ENCODE peak calls at places on chromosomes 1 and 21, in six cellular contexts. T, U, N, Z, H and C are unnamed samples.

GRCh38 chr1:93715529-93716126 is 34.0 kb upstream of the BCAR3 start:
- DNase-seq in H (no peak), T (no peak), U (no peak), N (no peak), Z (no peak), C (no peak)

GRCh38 chr1:175845371-175845770 is 102.0 kb upstream of the TNR start:
- DNase-seq in T (no peak), N (no peak), Z (no peak), H (no peak), U (no peak), C (no peak)

GRCh38 chr1:87402192-87403046 is 73.7 kb downstream of the LMO4 start:
- DNase-seq in Z (no peak), N (peak; percentile 40), T (no peak), H (no peak), U (no peak), C (no peak)

GRCh38 chr1:176801553-176802020 is 338.6 kb downstream of the PAPPA2 start:
- DNase-seq in U (no peak), H (no peak), N (no peak), T (no peak), Z (no peak), C (no peak)

GRCh38 chr1:196698993-196699392 is 47.1 kb downstream of the CFH start:
- DNase-seq in Z (no peak), T (no peak), H (no peak), N (no peak), U (no peak), C (no peak)

GRCh38 chr1:164756741-164757140 is 197.8 kb downstream of the PBX1 start:
- DNase-seq in H (no peak), U (no peak), N (no peak), T (no peak), Z (no peak), C (no peak)

GRCh38 chr1:93804412-93804811 is 74.6 kb downstream of the DNTTIP2 start:
- DNase-seq in N (peak; percentile 83), H (no peak), T (no peak), Z (no peak), U (no peak), C (no peak)

GRCh38 chr1:86687595-86687994 is 16.8 kb upstream of the SH3GLB1 start:
- DNase-seq in T (no peak), H (no peak), N (no peak), Z (no peak), U (no peak), C (no peak)

GRCh38 chr1:39635205-39635870 is 4.1 kb downstream of the HEYL start:
- DNase-seq in N (no peak), U (no peak), Z (no peak), H (no peak), T (no peak), C (no peak)

GRCh38 chr1:162359523-162360236 is 17.0 kb downstream of the SPATA46 start:
- DNase-seq in H (no peak), U (no peak), T (no peak), Z (no peak), N (no peak), C (no peak)

GRCh38 chr1:213993929-213994328 is 6.2 kb downstream of the PROX1 start:
- DNase-seq in H (no peak), Z (no peak), U (no peak), N (no peak), T (no peak), C (no peak)

GRCh38 chr21:44510508-44511218 is 29.3 kb downstream of the KRTAP10-1 start:
- DNase-seq in T (peak; percentile 77), H (peak; percentile 93), N (no peak), U (peak; percentile 88), Z (peak; percentile 80), C (peak; percentile 75)

GRCh38 chr1:183804916-183805734 is at the start of gene RGL1:
- DNase-seq in U (no peak), T (peak; percentile 81), Z (peak; percentile 79), N (no peak), H (peak; percentile 76), C (peak; percentile 60)

GRCh38 chr1:160550572-160551034 is 27.5 kb upstream of the SLAMF6 start:
- DNase-seq in T (peak; percentile 3), U (no peak), N (no peak), Z (no peak), H (no peak), C (no peak)

GRCh38 chr1:55071477-55071876 is 32.1 kb downstream of the PCSK9 start:
- DNase-seq in Z (no peak), U (peak; percentile 34), N (no peak), H (no peak), T (no peak), C (no peak)

GRCh38 chr1:154158307-154159125 is 3.6 kb upstream of the NUP210L start:
- DNase-seq in Z (no peak), H (no peak), U (no peak), N (no peak), T (no peak), C (no peak)

GRCh38 chr1:199857103-199857502 is 170.4 kb upstream of the NR5A2 start:
- DNase-seq in U (no peak), T (no peak), Z (no peak), N (no peak), H (no peak), C (no peak)

GRCh38 chr1:166974647-166975345 is 544 bp downstream of the ILDR2 start:
- DNase-seq in Z (no peak), U (no peak), H (no peak), N (no peak), T (peak; percentile 39), C (no peak)

GRCh38 chr1:29933110-29933509 is 696.8 kb downstream of the PTPRU start:
- DNase-seq in Z (no peak), N (no peak), U (no peak), H (no peak), T (no peak), C (no peak)

GRCh38 chr1:225608014-225608796 is 44.7 kb downstream of the ENAH start:
- DNase-seq in U (no peak), N (no peak), Z (no peak), H (no peak), T (no peak), C (no peak)

GRCh38 chr1:181077576-181078242 is 10.8 kb upstream of the IER5 start:
- DNase-seq in U (no peak), T (no peak), Z (no peak), H (no peak), N (no peak), C (no peak)

GRCh38 chr21:39182484-39183271 is 573 bp downstream of the PSMG1 start:
- DNase-seq in N (no peak), Z (no peak), U (no peak), H (no peak), T (peak; percentile 39), C (peak; percentile 23)

DNA sequence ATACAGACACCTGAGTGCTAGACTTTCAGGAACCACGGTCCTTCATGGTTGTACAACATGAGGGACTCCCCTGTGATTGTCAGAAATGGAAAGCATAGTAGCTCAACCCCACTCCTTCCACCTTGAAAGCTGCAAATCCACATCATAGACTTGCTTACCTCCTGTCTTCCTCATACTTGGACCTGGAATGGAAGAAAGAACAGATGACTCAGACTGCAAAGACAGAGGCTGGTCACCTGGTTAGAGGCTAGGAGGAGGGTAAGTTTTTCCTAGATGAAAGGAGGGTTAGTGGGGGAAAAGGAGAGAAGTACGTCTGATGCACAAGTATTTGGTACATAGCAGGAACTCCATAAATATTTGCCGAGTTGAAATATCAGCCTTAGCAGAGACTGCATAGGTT is 37.2 kb downstream of the LRRC71 start:
- DNase-seq in H (no peak), N (no peak), U (no peak), Z (no peak), T (no peak), C (no peak)
- H3K36me3 ChIP-seq in H (peaks cover 17% of the 10 kb centered on the region), N (peaks cover 26% of the 10 kb centered on the region), U (peaks cover 55% of the 10 kb centered on the region), Z (peaks cover 94% of the 10 kb centered on the region), T (no peaks in the 10 kb centered on the region), C (no peaks in the 10 kb centered on the region)

GRCh38 chr1:37041483-37041882 is 7.2 kb upstream of the GRIK3 start:
- DNase-seq in U (no peak), Z (no peak), H (no peak), N (no peak), T (no peak), C (no peak)
- H3K36me3 ChIP-seq in U (no peaks in the 10 kb centered on the region), Z (no peaks in the 10 kb centered on the region), H (no peaks in the 10 kb centered on the region), N (no peaks in the 10 kb centered on the region), T (no peaks in the 10 kb centered on the region), C (no peaks in the 10 kb centered on the region)

GRCh38 chr1:165844114-165844798 is 16.8 kb downstream of the UCK2 start:
- DNase-seq in T (no peak), U (no peak), Z (no peak), N (no peak), H (no peak), C (no peak)

GRCh38 chr1:165840419-165840818 is 13.0 kb downstream of the UCK2 start:
- DNase-seq in N (no peak), Z (no peak), U (no peak), T (no peak), H (no peak), C (no peak)

GRCh38 chr1:165843304-165843703 is 15.9 kb downstream of the UCK2 start:
- DNase-seq in Z (no peak), N (no peak), T (no peak), U (no peak), H (no peak), C (no peak)

GRCh38 chr1:165841582-165842362 is 14.4 kb downstream of the UCK2 start:
- DNase-seq in Z (no peak), N (no peak), U (no peak), H (no peak), T (no peak), C (no peak)

GRCh38 chr1:165842363-165843129 is 15.1 kb downstream of the UCK2 start:
- DNase-seq in H (no peak), Z (no peak), N (no peak), U (peak; percentile 69), T (peak; percentile 94), C (no peak)
- H3K36me3 ChIP-seq in H (no peaks in the 10 kb centered on the region), Z (no peaks in the 10 kb centered on the region), N (no peaks in the 10 kb centered on the region), U (peaks cover 20% of the 10 kb centered on the region), T (peaks cover 2% of the 10 kb centered on the region), C (no peaks in the 10 kb centered on the region)

GRCh38 chr1:1761504-1762376 is 16.5 kb downstream of the NADK start:
- DNase-seq in U (no peak), T (no peak), Z (no peak), H (no peak), N (no peak), C (no peak)
- H3K36me3 ChIP-seq in U (peaks cover 94% of the 10 kb centered on the region), T (no peaks in the 10 kb centered on the region), Z (peaks cover 66% of the 10 kb centered on the region), H (peaks cover 5% of the 10 kb centered on the region), N (peaks cover 19% of the 10 kb centered on the region), C (peaks cover 15% of the 10 kb centered on the region)

DNA sequence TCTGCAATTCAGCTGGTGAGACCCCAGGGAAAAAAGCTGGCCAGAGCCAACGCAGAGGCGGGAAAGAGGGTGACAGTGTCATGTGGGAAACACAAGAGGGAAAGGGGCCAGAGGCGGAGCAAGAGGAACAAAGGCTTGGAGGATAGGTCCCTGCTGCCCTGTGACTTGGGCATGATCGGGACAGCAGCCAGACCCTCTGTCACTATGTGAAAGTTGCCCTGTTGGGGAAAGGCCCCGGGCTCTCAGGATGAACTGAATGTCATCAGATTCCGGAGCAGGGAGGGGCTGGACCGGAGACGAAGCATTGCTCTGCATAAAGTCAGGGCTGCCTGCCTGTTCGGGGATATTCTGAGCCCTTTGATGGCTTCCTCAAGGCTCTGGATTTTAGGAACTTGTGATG is 5.7 kb upstream of the ELF3 start:
- DNase-seq in T (no peak), Z (no peak), U (no peak), N (no peak), H (no peak), C (no peak)
- H3K36me3 ChIP-seq in T (peaks cover 3% of the 10 kb centered on the region), Z (peaks cover 75% of the 10 kb centered on the region), U (peaks cover 61% of the 10 kb centered on the region), N (peaks cover 30% of the 10 kb centered on the region), H (peaks cover 23% of the 10 kb centered on the region), C (peaks cover 3% of the 10 kb centered on the region)